ENCODE peak calls at places on chromosomes 7 and 10, in six cellular contexts. One of them, this sample, is unnamed.

GRCh38 chr7:130151591-130152269 is 53.5 kb downstream of the TMEM209 start:
- DNase-seq in gastrocnemius medialis: no peak
- DNase-seq in transverse colon: no peak
- DNase-seq in uterus: no peak
- DNase-seq in lung: no peak
- DNase-seq in OCI-LY7: no peak
- DNase-seq in this sample: no peak

GRCh38 chr10:69139961-69140360 is 16.0 kb downstream of the VPS26A start:
- DNase-seq in gastrocnemius medialis: no peak
- DNase-seq in transverse colon: no peak
- DNase-seq in uterus: no peak
- DNase-seq in lung: no peak
- DNase-seq in OCI-LY7: no peak
- DNase-seq in this sample: no peak

GRCh38 chr10:4138146-4138721 is 353.2 kb upstream of the KLF6 start:
- DNase-seq in gastrocnemius medialis: no peak
- DNase-seq in transverse colon: no peak
- DNase-seq in uterus: no peak
- DNase-seq in lung: no peak
- DNase-seq in OCI-LY7: no peak
- DNase-seq in this sample: no peak

GRCh38 chr10:122151121-122151694 is 119.9 kb upstream of the BTBD16 start:
- DNase-seq in gastrocnemius medialis: no peak
- DNase-seq in transverse colon: no peak
- DNase-seq in uterus: no peak
- DNase-seq in lung: no peak
- DNase-seq in OCI-LY7: no peak
- DNase-seq in this sample: no peak

GRCh38 chr10:46042527-46042926 is 3.5 kb downstream of the MSMB start:
- DNase-seq in gastrocnemius medialis: no peak
- DNase-seq in transverse colon: no peak
- DNase-seq in uterus: no peak
- DNase-seq in lung: no peak
- DNase-seq in OCI-LY7: no peak
- DNase-seq in this sample: no peak

GRCh38 chr7:32501522-32501921 is 6.2 kb downstream of the AVL9 start:
- DNase-seq in gastrocnemius medialis: no peak
- DNase-seq in transverse colon: no peak
- DNase-seq in uterus: no peak
- DNase-seq in lung: no peak
- DNase-seq in OCI-LY7: no peak
- DNase-seq in this sample: no peak

GRCh38 chr7:121882731-121883130 is 9.8 kb downstream of the PTPRZ1 start:
- DNase-seq in gastrocnemius medialis: no peak
- DNase-seq in transverse colon: no peak
- DNase-seq in uterus: no peak
- DNase-seq in lung: no peak
- DNase-seq in OCI-LY7: no peak
- DNase-seq in this sample: no peak

GRCh38 chr7:105713488-105714465 is 132.5 kb upstream of the EFCAB10 start:
- DNase-seq in gastrocnemius medialis: no peak
- DNase-seq in transverse colon: no peak
- DNase-seq in uterus: no peak
- DNase-seq in lung: no peak
- DNase-seq in OCI-LY7: no peak
- DNase-seq in this sample: no peak

GRCh38 chr7:151759591-151760042 is 117.3 kb downstream of the PRKAG2 start:
- DNase-seq in gastrocnemius medialis: no peak
- DNase-seq in transverse colon: peak; percentile 53
- DNase-seq in uterus: peak; percentile 70
- DNase-seq in lung: peak; percentile 64
- DNase-seq in OCI-LY7: peak; percentile 62
- DNase-seq in this sample: no peak

GRCh38 chr10:27947513-27947912 is 51.4 kb downstream of the ODAD2 start:
- DNase-seq in gastrocnemius medialis: no peak
- DNase-seq in transverse colon: no peak
- DNase-seq in uterus: no peak
- DNase-seq in lung: no peak
- DNase-seq in OCI-LY7: no peak
- DNase-seq in this sample: no peak

GRCh38 chr7:74164985-74165456 is 9.1 kb upstream of the EIF4H start:
- DNase-seq in gastrocnemius medialis: no peak
- DNase-seq in transverse colon: no peak
- DNase-seq in uterus: no peak
- DNase-seq in lung: no peak
- DNase-seq in OCI-LY7: no peak
- DNase-seq in this sample: no peak

GRCh38 chr7:28685291-28685659 is 272.9 kb downstream of the TRIL start:
- DNase-seq in gastrocnemius medialis: no peak
- DNase-seq in transverse colon: peak; percentile 21
- DNase-seq in uterus: peak; percentile 39
- DNase-seq in lung: no peak
- DNase-seq in OCI-LY7: no peak
- DNase-seq in this sample: no peak

GRCh38 chr7:1646957-1647891 is 22.9 kb upstream of the ELFN1 start:
- DNase-seq in gastrocnemius medialis: peak; percentile 33
- DNase-seq in transverse colon: no peak
- DNase-seq in uterus: no peak
- DNase-seq in lung: no peak
- DNase-seq in OCI-LY7: no peak
- DNase-seq in this sample: peak; percentile 36

GRCh38 chr7:122412886-122413285 is 108.3 kb upstream of the FEZF1 start:
- DNase-seq in gastrocnemius medialis: peak; percentile 5
- DNase-seq in transverse colon: no peak
- DNase-seq in uterus: peak; percentile 27
- DNase-seq in lung: peak; percentile 31
- DNase-seq in OCI-LY7: no peak
- DNase-seq in this sample: no peak

GRCh38 chr10:125236091-125236490 is 75.7 kb upstream of the CTBP2 start:
- DNase-seq in gastrocnemius medialis: no peak
- DNase-seq in transverse colon: no peak
- DNase-seq in uterus: no peak
- DNase-seq in lung: no peak
- DNase-seq in OCI-LY7: no peak
- DNase-seq in this sample: no peak

GRCh38 chr10:23063387-23064287 is 31.7 kb upstream of the MSRB2 start:
- DNase-seq in gastrocnemius medialis: no peak
- DNase-seq in transverse colon: no peak
- DNase-seq in uterus: peak; percentile 63
- DNase-seq in lung: peak; percentile 26
- DNase-seq in OCI-LY7: no peak
- DNase-seq in this sample: no peak

GRCh38 chr7:155147172-155147571 is 77.0 kb downstream of the HTR5A start:
- DNase-seq in gastrocnemius medialis: no peak
- DNase-seq in transverse colon: no peak
- DNase-seq in uterus: no peak
- DNase-seq in lung: no peak
- DNase-seq in OCI-LY7: no peak
- DNase-seq in this sample: no peak

GRCh38 chr7:99324966-99325596 is 617 bp upstream of the ARPC1A start:
- DNase-seq in gastrocnemius medialis: no peak
- DNase-seq in transverse colon: no peak
- DNase-seq in uterus: no peak
- DNase-seq in lung: no peak
- DNase-seq in OCI-LY7: no peak
- DNase-seq in this sample: no peak

GRCh38 chr7:150368884-150369739 is 490 bp downstream of the REPIN1 start:
- DNase-seq in gastrocnemius medialis: peak; percentile 46
- DNase-seq in transverse colon: peak; percentile 67
- DNase-seq in uterus: peak; percentile 56
- DNase-seq in lung: peak; percentile 65
- DNase-seq in OCI-LY7: peak; percentile 65
- DNase-seq in this sample: no peak

GRCh38 chr10:122461729-122462532 is 578 bp downstream of the HTRA1 start:
- DNase-seq in gastrocnemius medialis: no peak
- DNase-seq in transverse colon: no peak
- DNase-seq in uterus: no peak
- DNase-seq in lung: no peak
- DNase-seq in OCI-LY7: no peak
- DNase-seq in this sample: no peak

GRCh38 chr10:86264481-86265231 is 101.9 kb downstream of the GRID1 start:
- DNase-seq in gastrocnemius medialis: no peak
- DNase-seq in transverse colon: no peak
- DNase-seq in uterus: peak; percentile 8
- DNase-seq in lung: no peak
- DNase-seq in OCI-LY7: no peak
- DNase-seq in this sample: no peak

GRCh38 chr10:71865561-71866041 is 14.6 kb upstream of the PSAP start:
- DNase-seq in gastrocnemius medialis: no peak
- DNase-seq in transverse colon: no peak
- DNase-seq in uterus: no peak
- DNase-seq in lung: no peak
- DNase-seq in OCI-LY7: no peak
- DNase-seq in this sample: no peak

GRCh38 chr7:32658034-32658944 is 163.0 kb downstream of the AVL9 start:
- DNase-seq in gastrocnemius medialis: no peak
- DNase-seq in transverse colon: peak; percentile 33
- DNase-seq in uterus: no peak
- DNase-seq in lung: no peak
- DNase-seq in OCI-LY7: no peak
- DNase-seq in this sample: no peak

GRCh38 chr10:99981581-99982199 is 28.1 kb downstream of the DNMBP start:
- DNase-seq in gastrocnemius medialis: no peak
- DNase-seq in transverse colon: no peak
- DNase-seq in uterus: no peak
- DNase-seq in lung: no peak
- DNase-seq in OCI-LY7: no peak
- DNase-seq in this sample: no peak

GRCh38 chr10:99983280-99983988 is 26.3 kb downstream of the DNMBP start:
- DNase-seq in gastrocnemius medialis: peak; percentile 11
- DNase-seq in transverse colon: no peak
- DNase-seq in uterus: peak; percentile 63
- DNase-seq in lung: no peak
- DNase-seq in OCI-LY7: peak; percentile 27
- DNase-seq in this sample: no peak

GRCh38 chr10:99984201-99984600 is 25.5 kb downstream of the DNMBP start:
- DNase-seq in gastrocnemius medialis: no peak
- DNase-seq in transverse colon: no peak
- DNase-seq in uterus: no peak
- DNase-seq in lung: no peak
- DNase-seq in OCI-LY7: no peak
- DNase-seq in this sample: no peak

GRCh38 chr10:99984635-99985034 is 25.1 kb downstream of the DNMBP start:
- DNase-seq in gastrocnemius medialis: no peak
- DNase-seq in transverse colon: no peak
- DNase-seq in uterus: no peak
- DNase-seq in lung: no peak
- DNase-seq in OCI-LY7: no peak
- DNase-seq in this sample: no peak

DNA sequence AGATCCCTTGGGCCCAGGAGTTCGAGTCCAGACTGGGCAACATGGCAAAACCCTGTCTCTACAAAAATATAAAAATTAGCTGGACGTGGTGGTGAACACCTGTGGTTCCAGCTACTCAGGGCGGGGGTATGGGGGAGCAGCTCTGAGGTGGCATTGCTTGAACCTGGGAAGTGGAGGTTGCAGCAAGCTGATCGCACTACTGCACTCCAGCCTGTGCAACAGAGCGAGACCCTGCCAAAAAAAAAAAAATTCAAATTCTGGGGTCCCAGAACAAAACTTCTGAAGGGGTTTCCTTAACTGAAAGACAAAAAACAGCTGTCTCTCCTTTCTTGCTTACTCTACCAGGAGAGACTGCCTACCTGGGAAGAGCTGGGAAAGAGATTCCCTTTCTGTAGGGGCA is 27.0 kb downstream of the DNMBP start:
- DNase-seq in gastrocnemius medialis: no peak
- DNase-seq in transverse colon: no peak
- DNase-seq in uterus: no peak
- DNase-seq in lung: no peak
- DNase-seq in OCI-LY7: no peak
- DNase-seq in this sample: no peak
- TF ChIP-seq CTCF in gastrocnemius medialis: no peak
- TF ChIP-seq CTCF in transverse colon: no peak
- TF ChIP-seq CTCF in uterus: no peak
- TF ChIP-seq CTCF in lung: no peak
- TF ChIP-seq CTCF in OCI-LY7: no peak
- TF ChIP-seq CTCF in this sample: no peak

GRCh38 chr7:118252087-118252486 is 27.6 kb downstream of the ANKRD7 start:
- DNase-seq in gastrocnemius medialis: no peak
- DNase-seq in transverse colon: no peak
- DNase-seq in uterus: no peak
- DNase-seq in lung: no peak
- DNase-seq in OCI-LY7: no peak
- DNase-seq in this sample: no peak
- H3K27ac ChIP-seq in gastrocnemius medialis: no peak overlapping the region
- H3K27ac ChIP-seq in transverse colon: no peak overlapping the region
- H3K27ac ChIP-seq in uterus: no peak overlapping the region
- H3K27ac ChIP-seq in lung: no peak overlapping the region
- H3K27ac ChIP-seq in OCI-LY7: no peak overlapping the region
- H3K27ac ChIP-seq in this sample: no peak overlapping the region

DNA sequence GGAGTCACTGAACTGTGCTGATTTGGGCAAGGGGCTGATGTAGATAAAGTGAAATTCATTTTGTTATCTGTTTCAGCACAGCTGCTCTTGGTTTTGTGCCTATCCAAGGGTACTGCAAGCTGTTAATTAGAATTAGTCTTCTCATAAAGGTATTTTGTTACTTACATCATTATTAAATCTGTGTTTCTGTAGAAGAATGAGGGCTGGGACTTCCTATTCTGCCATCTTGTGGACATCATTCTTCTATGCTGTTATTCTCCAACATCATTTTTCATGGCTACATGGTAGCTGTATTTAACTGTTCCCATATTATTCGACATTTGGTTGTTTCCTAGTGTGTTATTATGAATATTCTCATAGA is 76.2 kb upstream of the CCDC71L start:
- DNase-seq in gastrocnemius medialis: no peak
- DNase-seq in transverse colon: no peak
- DNase-seq in uterus: no peak
- DNase-seq in lung: no peak
- DNase-seq in OCI-LY7: peak; percentile 30
- DNase-seq in this sample: no peak
- TF ChIP-seq CTCF in gastrocnemius medialis: no peak
- TF ChIP-seq CTCF in transverse colon: no peak
- TF ChIP-seq CTCF in uterus: no peak
- TF ChIP-seq CTCF in lung: no peak
- TF ChIP-seq CTCF in OCI-LY7: peak; percentile 59
- TF ChIP-seq CTCF in this sample: no peak

DNA sequence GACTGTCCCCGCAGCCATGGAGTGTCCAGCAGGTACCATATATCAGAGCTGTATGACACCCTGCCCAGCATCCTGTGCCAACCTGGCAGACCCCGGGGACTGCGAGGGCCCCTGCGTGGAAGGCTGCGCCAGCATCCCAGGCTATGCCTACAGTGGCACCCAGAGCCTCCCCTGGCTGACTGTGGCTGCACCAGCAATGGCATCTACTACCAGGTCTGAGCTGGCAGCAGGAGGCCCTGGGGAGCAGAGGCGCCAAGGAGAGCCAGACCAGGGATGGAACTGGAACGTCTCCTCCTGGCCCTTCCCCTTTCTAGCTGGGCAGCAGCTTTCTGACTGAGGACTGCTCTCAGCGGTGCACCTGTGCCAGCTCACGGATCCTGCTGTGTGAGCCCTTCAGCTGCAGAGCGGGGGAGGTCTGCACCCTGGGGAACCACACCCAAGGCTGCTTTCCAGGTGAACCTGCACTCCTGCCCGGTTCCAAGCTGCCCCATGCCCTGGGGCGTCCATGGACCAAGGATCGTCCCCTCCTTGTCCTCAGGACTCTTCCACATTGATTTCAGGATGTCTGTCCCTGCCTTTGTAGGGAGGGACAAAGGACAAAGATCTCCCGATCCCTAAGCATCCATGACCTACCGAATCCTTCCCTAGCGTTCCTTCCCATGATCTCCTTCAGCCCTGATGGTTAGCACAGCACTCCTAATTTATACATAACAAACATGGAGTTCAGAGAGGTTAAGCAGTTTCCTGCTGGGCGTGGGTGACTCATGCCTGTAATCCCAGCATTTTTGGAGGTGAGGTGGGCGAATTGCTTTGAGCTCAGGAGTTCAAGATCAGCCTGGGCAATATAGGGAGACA is 33.3 kb downstream of the EPHB4 start:
- DNase-seq in gastrocnemius medialis: no peak
- DNase-seq in transverse colon: no peak
- DNase-seq in uterus: no peak
- DNase-seq in lung: no peak
- DNase-seq in OCI-LY7: no peak
- DNase-seq in this sample: no peak
- H3K27ac ChIP-seq in gastrocnemius medialis: no peak overlapping the region
- H3K27ac ChIP-seq in transverse colon: no peak overlapping the region
- H3K27ac ChIP-seq in uterus: no peak overlapping the region
- H3K27ac ChIP-seq in lung: no peak overlapping the region
- H3K27ac ChIP-seq in OCI-LY7: no peak overlapping the region
- H3K27ac ChIP-seq in this sample: no peak overlapping the region

This sample was measured in thoracic aorta.